ENCODE peak calls at places on chromosomes 2 and 18, in five cellular contexts. One of them, this sample, is unnamed.

GRCh38 chr2:28490558-28490957 is 5.3 kb upstream of the PLB1 start:
- DNase-seq in HCT116: no peak
- DNase-seq in heart left ventricle: no peak
- DNase-seq in uterus: no peak
- DNase-seq in NB4: no peak
- DNase-seq in this sample: no peak

GRCh38 chr2:6773007-6773693 is 92.6 kb downstream of the CMPK2 start:
- DNase-seq in HCT116: peak
- DNase-seq in heart left ventricle: peak
- DNase-seq in uterus: no peak
- DNase-seq in NB4: peak
- DNase-seq in this sample: peak

GRCh38 chr2:115162454-115163293 is 720.2 kb downstream of the DPP10 start:
- DNase-seq in HCT116: no peak
- DNase-seq in heart left ventricle: no peak
- DNase-seq in uterus: no peak
- DNase-seq in NB4: no peak
- DNase-seq in this sample: no peak

GRCh38 chr2:225041210-225041870 is 928 bp downstream of the DOCK10 start:
- DNase-seq in HCT116: no peak
- DNase-seq in heart left ventricle: no peak
- DNase-seq in uterus: no peak
- DNase-seq in NB4: peak
- DNase-seq in this sample: no peak

GRCh38 chr2:108280466-108280865 is 8.2 kb upstream of the SULT1C2 start:
- DNase-seq in HCT116: no peak
- DNase-seq in heart left ventricle: no peak
- DNase-seq in uterus: no peak
- DNase-seq in NB4: no peak
- DNase-seq in this sample: no peak

GRCh38 chr2:62578837-62579640 is 73.0 kb upstream of the TMEM17 start:
- DNase-seq in HCT116: peak
- DNase-seq in heart left ventricle: no peak
- DNase-seq in uterus: no peak
- DNase-seq in NB4: no peak
- DNase-seq in this sample: no peak

GRCh38 chr2:168192839-168193616 is 54.4 kb downstream of the STK39 start:
- DNase-seq in HCT116: no peak
- DNase-seq in heart left ventricle: no peak
- DNase-seq in uterus: no peak
- DNase-seq in NB4: peak
- DNase-seq in this sample: no peak

GRCh38 chr2:113225505-113226259 is 51.9 kb downstream of the PSD4 start:
- DNase-seq in HCT116: no peak
- DNase-seq in heart left ventricle: no peak
- DNase-seq in uterus: no peak
- DNase-seq in NB4: no peak
- DNase-seq in this sample: no peak

GRCh38 chr18:52402814-52403213 is 62.8 kb downstream of the DCC start:
- DNase-seq in HCT116: no peak
- DNase-seq in heart left ventricle: no peak
- DNase-seq in uterus: no peak
- DNase-seq in NB4: no peak
- DNase-seq in this sample: no peak

GRCh38 chr18:3157086-3157485 is 62.7 kb downstream of the MYOM1 start:
- DNase-seq in HCT116: no peak
- DNase-seq in heart left ventricle: no peak
- DNase-seq in uterus: no peak
- DNase-seq in NB4: no peak
- DNase-seq in this sample: no peak

GRCh38 chr2:121768143-121768755 is 12.8 kb downstream of the TSN start:
- DNase-seq in HCT116: no peak
- DNase-seq in heart left ventricle: no peak
- DNase-seq in uterus: no peak
- DNase-seq in NB4: no peak
- DNase-seq in this sample: no peak

GRCh38 chr2:237306083-237306786 is 107.7 kb downstream of the COL6A3 start:
- DNase-seq in HCT116: no peak
- DNase-seq in heart left ventricle: no peak
- DNase-seq in uterus: no peak
- DNase-seq in NB4: no peak
- DNase-seq in this sample: no peak

GRCh38 chr2:134949966-134950708 is 31.5 kb downstream of the CCNT2 start:
- DNase-seq in HCT116: no peak
- DNase-seq in heart left ventricle: no peak
- DNase-seq in uterus: no peak
- DNase-seq in NB4: no peak
- DNase-seq in this sample: no peak

GRCh38 chr2:240435955-240436625 is 627 bp downstream of the GPC1 start:
- DNase-seq in HCT116: no peak
- DNase-seq in heart left ventricle: peak
- DNase-seq in uterus: peak
- DNase-seq in NB4: no peak
- DNase-seq in this sample: peak

GRCh38 chr2:67585400-67585799 is 188.3 kb downstream of the ETAA1 start:
- DNase-seq in HCT116: no peak
- DNase-seq in heart left ventricle: no peak
- DNase-seq in uterus: no peak
- DNase-seq in NB4: no peak
- DNase-seq in this sample: no peak

GRCh38 chr2:45816273-45816672 is 164.8 kb downstream of the PRKCE start:
- DNase-seq in HCT116: no peak
- DNase-seq in heart left ventricle: no peak
- DNase-seq in uterus: peak
- DNase-seq in NB4: no peak
- DNase-seq in this sample: peak

GRCh38 chr2:45891719-45892118 is 240.2 kb downstream of the PRKCE start:
- DNase-seq in HCT116: no peak
- DNase-seq in heart left ventricle: no peak
- DNase-seq in uterus: no peak
- DNase-seq in NB4: no peak
- DNase-seq in this sample: no peak

DNA sequence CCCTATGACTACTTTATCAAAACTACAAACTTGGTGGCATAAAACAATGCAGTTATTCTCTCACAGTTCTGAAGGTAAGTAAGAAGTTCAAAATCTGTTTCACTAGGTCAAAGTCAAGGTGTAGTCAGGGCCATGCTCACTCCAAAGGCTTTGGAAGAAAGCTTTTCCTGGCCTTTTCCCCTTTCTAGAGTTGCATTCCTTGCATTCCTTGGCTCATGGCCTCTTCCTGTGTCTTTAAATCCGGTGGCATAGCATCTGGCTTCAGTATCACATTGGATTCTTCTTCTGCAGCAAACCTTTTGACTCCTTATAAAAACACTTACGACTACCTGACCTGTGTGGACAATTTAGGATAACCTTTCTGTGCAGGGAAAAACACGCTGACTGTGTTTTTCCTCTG is 543.5 kb upstream of the HNMT start:
- DNase-seq in HCT116: no peak
- DNase-seq in heart left ventricle: no peak
- DNase-seq in uterus: no peak
- DNase-seq in NB4: no peak
- DNase-seq in this sample: no peak
- TF ChIP-seq POLR2A in HCT116: no peak
- TF ChIP-seq POLR2A in heart left ventricle: no peak
- TF ChIP-seq POLR2A in uterus: no peak
- TF ChIP-seq POLR2A in NB4: no peak
- TF ChIP-seq POLR2A in this sample: no peak

GRCh38 chr2:9844036-9844483 is 786 bp downstream of the TAF1B start:
- DNase-seq in HCT116: no peak
- DNase-seq in heart left ventricle: no peak
- DNase-seq in uterus: no peak
- DNase-seq in NB4: no peak
- DNase-seq in this sample: no peak

GRCh38 chr2:9843229-9844035 is at the start of gene TAF1B:
- DNase-seq in HCT116: peak
- DNase-seq in heart left ventricle: peak
- DNase-seq in uterus: peak
- DNase-seq in NB4: peak
- DNase-seq in this sample: peak

GRCh38 chr2:9846554-9846953 is 3.3 kb downstream of the TAF1B start:
- DNase-seq in HCT116: no peak
- DNase-seq in heart left ventricle: no peak
- DNase-seq in uterus: no peak
- DNase-seq in NB4: no peak
- DNase-seq in this sample: no peak

GRCh38 chr2:9844581-9844980 is 1.3 kb downstream of the TAF1B start:
- DNase-seq in HCT116: no peak
- DNase-seq in heart left ventricle: no peak
- DNase-seq in uterus: no peak
- DNase-seq in NB4: peak
- DNase-seq in this sample: no peak

DNA sequence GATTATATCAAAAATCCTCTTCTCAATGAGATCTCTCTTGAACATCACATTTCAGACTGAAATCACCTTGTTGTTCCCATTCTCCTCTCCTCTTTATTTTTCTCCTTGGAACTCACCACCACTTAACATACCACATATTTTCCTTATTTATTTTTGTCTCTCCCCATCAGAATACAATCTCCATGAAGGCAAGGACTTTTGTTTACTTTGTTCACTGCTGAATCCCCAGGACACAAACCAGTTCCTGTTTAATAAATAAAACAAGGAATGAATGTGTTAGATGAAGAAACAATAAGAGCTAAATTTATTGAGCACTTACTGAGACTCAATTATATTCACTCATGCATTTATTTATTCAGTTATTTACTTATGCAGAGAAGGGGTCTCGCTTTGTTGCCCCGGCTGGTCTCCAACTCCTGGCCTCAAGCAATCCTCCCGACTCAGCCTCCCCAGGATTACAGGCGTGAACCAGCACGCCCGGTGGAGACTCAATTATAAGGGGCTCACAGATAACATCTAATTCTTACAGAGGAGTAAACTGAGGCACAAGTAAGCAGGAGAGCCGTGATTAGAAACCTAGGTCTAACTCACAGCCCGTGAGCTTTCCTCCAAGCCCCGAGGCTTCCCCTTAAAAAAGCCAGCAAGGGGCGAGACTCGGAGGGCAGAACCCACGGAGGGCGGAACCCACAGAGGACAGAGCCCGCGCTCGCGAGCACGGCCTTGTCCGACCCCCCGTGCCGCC is 616 bp upstream of the TAF1B start:
- DNase-seq in HCT116: no peak
- DNase-seq in heart left ventricle: no peak
- DNase-seq in uterus: no peak
- DNase-seq in NB4: no peak
- DNase-seq in this sample: no peak
- TF ChIP-seq CTCF in HCT116: no peak
- TF ChIP-seq CTCF in heart left ventricle: no peak
- TF ChIP-seq CTCF in uterus: no peak
- TF ChIP-seq CTCF in NB4: no peak
- TF ChIP-seq CTCF in this sample: no peak

GRCh38 chr18:22169889-22170420 is 566 bp downstream of the GATA6 start:
- DNase-seq in HCT116: no peak
- DNase-seq in heart left ventricle: peak
- DNase-seq in uterus: peak
- DNase-seq in NB4: no peak
- DNase-seq in this sample: no peak

GRCh38 chr18:22170421-22171262 is 1.3 kb downstream of the GATA6 start:
- DNase-seq in HCT116: no peak
- DNase-seq in heart left ventricle: peak
- DNase-seq in uterus: peak
- DNase-seq in NB4: peak
- DNase-seq in this sample: no peak

GRCh38 chr18:22167471-22168151 is 1.8 kb upstream of the GATA6 start:
- DNase-seq in HCT116: no peak
- DNase-seq in heart left ventricle: no peak
- DNase-seq in uterus: peak
- DNase-seq in NB4: no peak
- DNase-seq in this sample: no peak

GRCh38 chr18:22168360-22168921 is 948 bp upstream of the GATA6 start:
- DNase-seq in HCT116: no peak
- DNase-seq in heart left ventricle: no peak
- DNase-seq in uterus: peak
- DNase-seq in NB4: peak
- DNase-seq in this sample: no peak

DNA sequence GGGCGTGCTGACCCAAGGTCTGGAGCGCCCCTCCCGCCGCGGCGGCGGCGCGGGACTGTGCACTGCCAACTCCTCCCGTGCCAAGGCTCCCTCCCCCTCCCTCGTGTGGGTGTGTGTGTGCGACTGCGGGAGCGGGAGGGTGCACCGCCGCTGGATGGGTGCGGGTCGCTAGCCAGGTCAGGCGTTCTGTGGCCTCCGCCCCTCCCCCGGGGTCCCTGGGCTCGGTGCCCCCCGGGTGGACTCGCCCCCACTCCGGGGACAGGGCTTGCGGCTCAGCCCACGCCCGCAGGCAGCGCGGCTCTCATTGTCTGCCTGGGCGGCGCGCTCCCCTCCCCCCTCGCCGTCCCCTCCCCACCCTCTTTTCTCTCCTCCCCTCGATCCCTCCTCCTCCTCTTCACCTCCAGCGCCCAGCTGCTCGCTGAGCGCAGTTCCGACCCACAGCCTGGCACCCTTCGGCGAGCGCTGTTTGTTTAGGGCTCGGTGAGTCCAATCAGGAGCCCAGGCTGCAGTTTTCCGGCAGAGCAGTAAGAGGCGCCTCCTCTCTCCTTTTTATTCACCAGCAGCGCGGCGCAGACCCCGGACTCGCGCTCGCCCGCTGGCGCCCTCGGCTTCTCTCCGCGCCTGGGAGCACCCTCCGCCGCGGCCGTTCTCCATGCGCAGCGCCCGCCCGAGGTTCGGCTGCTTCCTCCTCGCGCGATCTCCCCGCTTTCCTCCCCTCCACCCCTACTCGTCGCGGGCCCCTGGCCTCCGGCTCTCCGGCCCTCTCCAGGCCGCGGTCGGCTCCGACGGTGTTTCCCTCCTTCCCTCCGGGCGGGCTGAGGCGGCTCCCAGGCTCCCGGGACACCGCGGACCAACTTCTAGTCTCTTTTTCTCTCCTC is at the start of gene GATA6:
- DNase-seq in HCT116: peak
- DNase-seq in heart left ventricle: peak
- DNase-seq in uterus: peak
- DNase-seq in NB4: peak
- DNase-seq in this sample: peak
- TF ChIP-seq POLR2A in HCT116: peak
- TF ChIP-seq POLR2A in heart left ventricle: peak
- TF ChIP-seq POLR2A in uterus: peak
- TF ChIP-seq POLR2A in NB4: no peak
- TF ChIP-seq POLR2A in this sample: peak

DNA sequence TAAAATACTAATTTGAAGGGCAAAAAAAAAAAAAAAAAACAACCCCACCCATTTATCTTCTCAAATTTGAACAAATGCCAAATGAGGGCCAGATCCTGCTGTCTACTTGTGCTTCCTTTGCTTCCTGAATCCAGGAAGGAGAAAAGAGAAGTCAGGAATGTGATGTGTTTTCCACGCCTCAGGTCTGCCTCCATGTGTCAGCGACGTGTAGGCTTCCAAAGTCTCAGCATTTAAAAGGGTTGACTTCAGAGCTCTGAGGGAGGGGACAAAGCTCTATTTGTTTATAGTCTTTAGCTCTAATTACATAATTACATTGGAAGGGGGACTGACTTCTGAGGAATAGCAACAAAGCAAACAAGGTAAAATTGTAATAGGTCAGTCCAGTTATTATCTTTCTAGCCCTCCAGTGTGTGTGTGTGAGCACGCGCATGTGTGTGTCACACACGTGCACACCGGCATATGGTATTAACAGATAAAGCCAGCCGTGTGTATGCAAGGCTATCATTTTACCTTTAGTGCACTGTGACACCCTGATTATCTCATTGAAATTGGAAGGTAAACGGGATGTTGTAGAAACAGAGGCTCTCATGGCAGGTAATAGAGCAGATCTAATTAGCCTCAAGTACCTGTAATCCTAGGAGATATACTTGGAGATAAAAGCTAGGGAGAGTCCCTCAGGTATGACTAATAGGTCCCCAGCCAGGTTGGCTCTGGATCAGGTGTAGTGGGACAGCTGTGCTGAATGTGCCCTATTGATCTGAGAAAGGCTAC is 911.4 kb upstream of the ZEB2 start:
- DNase-seq in HCT116: no peak
- DNase-seq in heart left ventricle: no peak
- DNase-seq in uterus: no peak
- DNase-seq in NB4: no peak
- DNase-seq in this sample: no peak
- TF ChIP-seq CTCF in HCT116: no peak
- TF ChIP-seq CTCF in heart left ventricle: no peak
- TF ChIP-seq CTCF in uterus: no peak
- TF ChIP-seq CTCF in NB4: no peak
- TF ChIP-seq CTCF in this sample: no peak

This sample was measured in gastrocnemius medialis.